ENCODE peak calls at places on chromosomes 13 and 19, in eight cellular contexts. D is small intestine; G is activated CD4-positive, alpha-beta memory T cell treated with anti-CD3 and anti-CD28 coated beads, Interleukin-2, amount 10 ng/mL, durations not matched to agents 7 days and 5 days; V is ELR; B is ascending aorta; P is head of caudate nucleus; W is heart right ventricle; E is pancreas. O is an unnamed sample.

GRCh38 chr13:112245959-112246358 is 130.2 kb upstream of the SPACA7 start:
- DNase-seq in D (no peak), G (no peak), V (no peak), B (no peak), P (no peak), W (no peak), E (no peak), O (no peak)

GRCh38 chr19:4913996-4914735 is 4.9 kb downstream of the UHRF1 start:
- DNase-seq in D (peak), G (peak), V (peak), B (no peak), P (no peak), W (no peak), E (no peak), O (no peak)

GRCh38 chr13:59906413-59907027 is 257.2 kb downstream of the DIAPH3 start:
- DNase-seq in D (peak), G (no peak), V (peak), B (no peak), P (no peak), W (no peak), E (no peak), O (no peak)

GRCh38 chr19:19214892-19215291 is 3.1 kb downstream of the NCAN start:
- DNase-seq in D (no peak), G (peak), V (peak), B (no peak), P (no peak), W (peak), E (no peak), O (no peak)

GRCh38 chr19:28245937-28246336 is 967.0 kb downstream of the UQCRFS1 start:
- DNase-seq in D (no peak), G (no peak), V (no peak), B (no peak), P (no peak), W (no peak), E (no peak), O (no peak)

GRCh38 chr19:30897034-30897433 is 452.2 kb downstream of the TSHZ3 start:
- DNase-seq in D (no peak), G (no peak), V (no peak), B (no peak), P (no peak), W (no peak), E (no peak), O (no peak)

GRCh38 chr13:78323040-78323439 is 280.3 kb downstream of the POU4F1 start:
- DNase-seq in D (no peak), G (no peak), V (peak), B (no peak), P (no peak), W (no peak), E (no peak), O (no peak)

GRCh38 chr19:42290523-42291436 is 11.2 kb upstream of the PRR19 start:
- DNase-seq in D (no peak), G (peak), V (peak), B (no peak), P (no peak), W (no peak), E (no peak), O (no peak)

GRCh38 chr19:40718774-40719391 is 2.0 kb downstream of the ITPKC start:
- DNase-seq in D (peak), G (peak), V (peak), B (no peak), P (no peak), W (peak), E (peak), O (no peak)

GRCh38 chr13:65744761-65745160 is 1485.4 kb downstream of the PCDH9 start:
- DNase-seq in D (no peak), G (no peak), V (no peak), B (no peak), P (no peak), W (no peak), E (no peak), O (no peak)

GRCh38 chr13:99197257-99197651 is 3.4 kb upstream of the UBAC2 start:
- DNase-seq in D (no peak), G (no peak), V (no peak), B (no peak), P (no peak), W (no peak), E (no peak), O (no peak)

GRCh38 chr13:112972867-112973576 is 4.0 kb downstream of the MCF2L start:
- DNase-seq in D (peak), G (no peak), V (no peak), B (no peak), P (no peak), W (no peak), E (no peak), O (no peak)

GRCh38 chr13:62846302-62846701 is 1430.7 kb upstream of the PCDH20 start:
- DNase-seq in D (no peak), G (no peak), V (peak), B (no peak), P (no peak), W (no peak), E (no peak), O (no peak)

GRCh38 chr19:31539386-31539785 is 190.2 kb upstream of the TSHZ3 start:
- DNase-seq in D (no peak), G (no peak), V (no peak), B (no peak), P (no peak), W (no peak), E (no peak), O (no peak)

GRCh38 chr19:42154471-42155323 is 22.5 kb upstream of the POU2F2 start:
- DNase-seq in D (no peak), G (no peak), V (no peak), B (no peak), P (no peak), W (no peak), E (no peak), O (no peak)

GRCh38 chr19:50344661-50345318 is 15.6 kb upstream of the KCNC3 start:
- DNase-seq in D (no peak), G (no peak), V (no peak), B (no peak), P (no peak), W (no peak), E (no peak), O (no peak)

GRCh38 chr19:7417671-7418324 is 69.1 kb downstream of the ARHGEF18 start:
- DNase-seq in D (no peak), G (no peak), V (no peak), B (no peak), P (no peak), W (no peak), E (no peak), O (no peak)

GRCh38 chr13:93788456-93788855 is 561.8 kb downstream of the GPC6 start:
- DNase-seq in D (no peak), G (no peak), V (no peak), B (no peak), P (no peak), W (no peak), E (no peak), O (no peak)

GRCh38 chr13:113001251-113002140 is 32.5 kb downstream of the MCF2L start:
- DNase-seq in D (peak), G (no peak), V (peak), B (no peak), P (peak), W (no peak), E (peak), O (no peak)

GRCh38 chr13:74098077-74098476 is 36.1 kb downstream of the KLF12 start:
- DNase-seq in D (no peak), G (no peak), V (no peak), B (no peak), P (no peak), W (no peak), E (no peak), O (no peak)

GRCh38 chr13:33322474-33322827 is 36.9 kb upstream of the STARD13 start:
- DNase-seq in D (no peak), G (no peak), V (peak), B (no peak), P (no peak), W (peak), E (no peak), O (no peak)

GRCh38 chr13:109273326-109273751 is 513.0 kb downstream of the IRS2 start:
- DNase-seq in D (no peak), G (no peak), V (peak), B (no peak), P (no peak), W (no peak), E (no peak), O (no peak)

GRCh38 chr19:13441810-13442512 is 64.3 kb downstream of the CACNA1A start:
- DNase-seq in D (peak), G (peak), V (peak), B (no peak), P (no peak), W (peak), E (no peak), O (peak)

GRCh38 chr19:45125975-45126493 is 33.1 kb downstream of the PPP1R37 start:
- DNase-seq in D (peak), G (peak), V (peak), B (no peak), P (peak), W (peak), E (peak), O (no peak)

GRCh38 chr19:31348416-31349159 is 648 bp downstream of the TSHZ3 start:
- DNase-seq in D (no peak), G (no peak), V (peak), B (no peak), P (no peak), W (peak), E (no peak), O (no peak)

GRCh38 chr13:74134777-74135305 is 637 bp upstream of the KLF12 start:
- DNase-seq in D (no peak), G (peak), V (peak), B (no peak), P (no peak), W (peak), E (peak), O (no peak)

O was measured in cerebellar nuclear complex.